ENCODE peak calls at places on chromosome 5, in six cellular contexts. D is psoas muscle, B is GM23248, W is uterus, Y is Peyer's patch, P is neural progenitor cell. I is an unnamed sample.

GRCh38 chr5:33795532-33795931 is 96.3 kb downstream of the ADAMTS12 start:
- DNase-seq in D (no peak), B (no peak), W (no peak), Y (no peak), P (peak; percentile 74), I (no peak)

GRCh38 chr5:105544300-105544699 is 1981.7 kb upstream of the NUDT12 start:
- DNase-seq in D (no peak), B (no peak), W (no peak), Y (no peak), P (no peak), I (no peak)

GRCh38 chr5:151896041-151896691 is 28.5 kb downstream of the GLRA1 start:
- DNase-seq in D (no peak), B (peak; percentile 38), W (no peak), Y (no peak), P (no peak), I (no peak)

GRCh38 chr5:5430136-5430535 is 7.7 kb downstream of the ICE1 start:
- DNase-seq in D (no peak), B (no peak), W (no peak), Y (no peak), P (no peak), I (no peak)

GRCh38 chr5:35540002-35540401 is 77.7 kb upstream of the SPEF2 start:
- DNase-seq in D (no peak), B (no peak), W (no peak), Y (no peak), P (no peak), I (no peak)

GRCh38 chr5:143886621-143887301 is 74.8 kb downstream of the HMHB1 start:
- DNase-seq in D (no peak), B (peak; percentile 57), W (no peak), Y (no peak), P (no peak), I (no peak)

GRCh38 chr5:111699976-111700375 is 57.0 kb downstream of the NREP start:
- DNase-seq in D (no peak), B (no peak), W (no peak), Y (no peak), P (no peak), I (no peak)

GRCh38 chr5:174724484-174725260 is at the start of gene MSX2:
- DNase-seq in D (peak; percentile 93), B (peak; percentile 97), W (peak; percentile 66), Y (peak; percentile 91), P (peak; percentile 97), I (no peak)

GRCh38 chr5:126430631-126431030 is 7.4 kb downstream of the GRAMD2B start:
- DNase-seq in D (no peak), B (no peak), W (no peak), Y (no peak), P (no peak), I (no peak)

GRCh38 chr5:55897905-55898304 is 46.7 kb downstream of the IL31RA start:
- DNase-seq in D (peak; percentile 77), B (peak; percentile 98), W (peak; percentile 30), Y (no peak), P (no peak), I (no peak)

GRCh38 chr5:141516648-141517025 is 27.8 kb downstream of the PCDHGC5 start:
- DNase-seq in D (no peak), B (peak; percentile 91), W (no peak), Y (no peak), P (no peak), I (no peak)

GRCh38 chr5:113245427-113246052 is 189.2 kb downstream of the TSSK1B start:
- DNase-seq in D (no peak), B (no peak), W (no peak), Y (no peak), P (peak; percentile 22), I (no peak)

GRCh38 chr5:113242481-113243348 is 192.1 kb downstream of the TSSK1B start:
- DNase-seq in D (no peak), B (no peak), W (no peak), Y (no peak), P (no peak), I (no peak)

GRCh38 chr5:113244966-113245365 is 189.8 kb downstream of the TSSK1B start:
- DNase-seq in D (no peak), B (no peak), W (no peak), Y (no peak), P (no peak), I (no peak)

GRCh38 chr5:113240951-113241726 is 193.7 kb downstream of the TSSK1B start:
- DNase-seq in D (no peak), B (no peak), W (no peak), Y (no peak), P (no peak), I (no peak)

GRCh38 chr5:113243349-113243664 is 191.5 kb downstream of the TSSK1B start:
- DNase-seq in D (no peak), B (no peak), W (no peak), Y (no peak), P (no peak), I (no peak)
- H3K4me1 ChIP-seq in D (peaks cover 4% of the 10 kb centered on the region), B (peaks cover 24% of the 10 kb centered on the region), W (peaks cover 4% of the 10 kb centered on the region), Y (no peaks in the 10 kb centered on the region), P (peaks cover 21% of the 10 kb centered on the region), I (no peaks in the 10 kb centered on the region)

GRCh38 chr5:96024683-96025475 is 63.2 kb upstream of the ELL2 start:
- DNase-seq in D (no peak), B (no peak), W (no peak), Y (no peak), P (no peak), I (no peak)
- H3K36me3 ChIP-seq in D (no peaks in the 10 kb centered on the region), B (no peaks in the 10 kb centered on the region), W (no peaks in the 10 kb centered on the region), Y (no peaks in the 10 kb centered on the region), P (no peaks in the 10 kb centered on the region), I (no peaks in the 10 kb centered on the region)

DNA sequence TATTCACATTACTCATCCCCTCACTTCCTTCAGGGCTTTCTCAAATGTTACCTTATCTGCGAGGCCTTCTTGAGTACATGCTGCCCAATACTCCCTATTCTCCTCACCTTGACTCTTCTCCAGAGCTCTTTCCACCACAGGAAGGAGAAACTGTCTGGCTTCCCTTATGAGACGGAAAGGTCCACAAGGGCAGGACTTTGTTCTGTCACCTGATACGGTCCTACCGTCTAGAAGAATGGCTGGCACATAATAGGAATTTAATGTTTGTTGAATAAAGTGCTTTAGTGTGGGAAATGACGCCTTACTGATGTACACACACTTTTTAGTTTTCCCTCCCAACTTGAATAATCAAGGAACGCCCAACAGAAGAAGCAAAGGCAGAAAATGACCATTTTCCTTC is 52.5 kb downstream of the PFDN1 start:
- DNase-seq in D (no peak), B (no peak), W (no peak), Y (no peak), P (no peak), I (no peak)
- H3K4me1 ChIP-seq in D (peaks cover 68% of the 10 kb centered on the region), B (peaks cover 54% of the 10 kb centered on the region), W (no peaks in the 10 kb centered on the region), Y (peaks cover 6% of the 10 kb centered on the region), P (no peaks in the 10 kb centered on the region), I (peaks cover 25% of the 10 kb centered on the region)

GRCh38 chr5:37015795-37016666 is 139.5 kb downstream of the NIPBL start:
- DNase-seq in D (no peak), B (peak; percentile 61), W (no peak), Y (no peak), P (no peak), I (no peak)

DNA sequence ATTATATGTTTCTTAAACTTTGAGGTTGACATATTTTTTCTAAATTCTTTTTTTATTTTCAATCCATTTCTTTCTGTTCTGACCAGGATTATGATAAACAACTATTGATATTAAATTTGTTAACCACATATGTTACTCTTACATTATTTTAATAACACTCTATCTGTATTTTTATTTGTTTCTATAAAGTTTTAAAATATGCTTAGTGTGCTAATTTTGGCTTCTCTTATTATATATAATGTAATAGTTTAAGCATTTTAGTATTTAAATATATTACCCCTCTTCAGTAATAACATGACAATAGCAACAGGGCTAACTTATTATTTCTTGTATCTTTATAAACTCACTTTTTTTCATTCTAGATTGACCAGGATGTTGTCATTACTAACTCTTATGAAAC is 137.8 kb downstream of the NIPBL start:
- DNase-seq in D (no peak), B (no peak), W (no peak), Y (no peak), P (no peak), I (no peak)
- H3K36me3 ChIP-seq in D (peaks cover 4% of the 10 kb centered on the region), B (peaks cover 35% of the 10 kb centered on the region), W (no peaks in the 10 kb centered on the region), Y (no peaks in the 10 kb centered on the region), P (peaks cover 55% of the 10 kb centered on the region), I (peaks cover 28% of the 10 kb centered on the region)

GRCh38 chr5:135037519-135038201 is 3.6 kb upstream of the PITX1 start:
- DNase-seq in D (peak; percentile 30), B (no peak), W (no peak), Y (no peak), P (peak; percentile 46), I (no peak)

GRCh38 chr5:135039526-135040296 is 5.7 kb upstream of the PITX1 start:
- DNase-seq in D (peak; percentile 65), B (no peak), W (no peak), Y (no peak), P (peak; percentile 67), I (no peak)

GRCh38 chr5:135038829-135039525 is 4.9 kb upstream of the PITX1 start:
- DNase-seq in D (no peak), B (peak; percentile 22), W (no peak), Y (no peak), P (peak; percentile 46), I (no peak)

GRCh38 chr5:135036405-135036804 is 2.4 kb upstream of the PITX1 start:
- DNase-seq in D (peak; percentile 40), B (no peak), W (no peak), Y (no peak), P (no peak), I (no peak)

GRCh38 chr5:135038202-135038828 is 4.3 kb upstream of the PITX1 start:
- DNase-seq in D (peak; percentile 16), B (no peak), W (no peak), Y (no peak), P (peak; percentile 38), I (no peak)
- H3K4me1 ChIP-seq in D (peaks cover 16% of the 10 kb centered on the region), B (no peaks in the 10 kb centered on the region), W (no peaks in the 10 kb centered on the region), Y (no peaks in the 10 kb centered on the region), P (peaks cover 18% of the 10 kb centered on the region), I (peaks cover 9% of the 10 kb centered on the region)

GRCh38 chr5:170266570-170267379 is 30.8 kb downstream of the LCP2 start:
- DNase-seq in D (no peak), B (no peak), W (no peak), Y (no peak), P (peak; percentile 45), I (no peak)
- H3K36me3 ChIP-seq in D (no peaks in the 10 kb centered on the region), B (no peaks in the 10 kb centered on the region), W (no peaks in the 10 kb centered on the region), Y (no peaks in the 10 kb centered on the region), P (no peaks in the 10 kb centered on the region), I (no peaks in the 10 kb centered on the region)

I was measured in thoracic aorta.